ENCODE peak calls at places on chromosome 12, in six cellular contexts. G is GM23248, P is AG04449, S is neural crest cell, J is RPMI8226, Y is T-helper 17 cell. U is an unnamed sample.

GRCh38 chr12:112122823-112123690 is 2.3 kb upstream of the TRAFD1 start:
- DNase-seq in G (peak; percentile 75), P (no peak), S (no peak), J (no peak), Y (no peak), U (peak; percentile 35)

GRCh38 chr12:24854908-24855307 is 94.0 kb downstream of the BCAT1 start:
- DNase-seq in G (peak; percentile 18), P (no peak), S (no peak), J (no peak), Y (no peak), U (no peak)

GRCh38 chr12:53750812-53751335 is 905 bp downstream of the CISTR start:
- DNase-seq in G (peak; percentile 43), P (no peak), S (no peak), J (no peak), Y (no peak), U (no peak)

GRCh38 chr12:107990325-107990724 is 138.8 kb upstream of the WSCD2 start:
- DNase-seq in G (peak; percentile 29), P (no peak), S (peak; percentile 20), J (peak; percentile 34), Y (peak; percentile 30), U (no peak)

GRCh38 chr12:7075931-7076330 is 15.4 kb downstream of the C1S start:
- DNase-seq in G (peak; percentile 86), P (no peak), S (no peak), J (no peak), Y (no peak), U (no peak)

GRCh38 chr12:12333980-12334709 is 15.9 kb downstream of the MANSC1 start:
- DNase-seq in G (peak; percentile 70), P (no peak), S (peak; percentile 63), J (peak; percentile 65), Y (peak; percentile 35), U (no peak)

GRCh38 chr12:2570562-2570961 is 224.2 kb upstream of the FKBP4 start:
- DNase-seq in G (no peak), P (no peak), S (no peak), J (no peak), Y (no peak), U (no peak)

GRCh38 chr12:121223283-121223946 is 13.5 kb downstream of the P2RX4 start:
- DNase-seq in G (no peak), P (no peak), S (no peak), J (peak; percentile 31), Y (no peak), U (no peak)

GRCh38 chr12:109637341-109637740 is 63.7 kb downstream of the MVK start:
- DNase-seq in G (no peak), P (no peak), S (no peak), J (no peak), Y (no peak), U (no peak)

GRCh38 chr12:130186631-130187269 is 24.5 kb downstream of the FZD10 start:
- DNase-seq in G (no peak), P (no peak), S (no peak), J (peak; percentile 40), Y (no peak), U (no peak)